ENCODE peak calls at places on chromosome 19, in seven cellular contexts. S, H, V, P, B, K and A are unnamed samples. For H3K4me1, the result is how much of the 10 kb centered on the place peaks cover.

GRCh38 chr19:13842294-13843103 is 34.4 kb upstream of the NANOS3 start:
- DNase-seq in S (peak), H (no peak), V (peak), P (peak), B (peak), K (no peak), A (no peak)

GRCh38 chr19:23817519-23817918 is 58.8 kb upstream of the ZNF681 start:
- DNase-seq in S (peak), H (peak), V (no peak), P (no peak), B (peak), K (no peak), A (peak)

GRCh38 chr19:29724102-29724641 is 9.1 kb upstream of the C19orf12 start:
- DNase-seq in S (no peak), H (no peak), V (no peak), P (no peak), B (no peak), K (no peak), A (no peak)

GRCh38 chr19:31235806-31236205 is 113.4 kb downstream of the TSHZ3 start:
- DNase-seq in S (no peak), H (no peak), V (no peak), P (no peak), B (no peak), K (no peak), A (no peak)

GRCh38 chr19:58037927-58038687 is 4.3 kb downstream of the ZSCAN1 start:
- DNase-seq in S (no peak), H (no peak), V (no peak), P (no peak), B (peak), K (no peak), A (no peak)

GRCh38 chr19:51338563-51339312 is 3.2 kb downstream of the VSIG10L start:
- DNase-seq in S (peak), H (peak), V (peak), P (peak), B (peak), K (no peak), A (peak)

GRCh38 chr19:29855087-29855486 is 43.3 kb downstream of the CCNE1 start:
- DNase-seq in S (no peak), H (no peak), V (no peak), P (peak), B (no peak), K (no peak), A (no peak)

GRCh38 chr19:44776402-44777096 is 1.1 kb upstream of the CBLC start:
- DNase-seq in S (no peak), H (peak), V (no peak), P (no peak), B (no peak), K (no peak), A (peak)

GRCh38 chr19:38032151-38032550 is 125.1 kb downstream of the SIPA1L3 start:
- DNase-seq in S (no peak), H (no peak), V (no peak), P (no peak), B (no peak), K (no peak), A (no peak)

GRCh38 chr19:1856345-1856697 is 7.1 kb downstream of the KLF16 start:
- DNase-seq in S (no peak), H (no peak), V (peak), P (no peak), B (no peak), K (no peak), A (no peak)

GRCh38 chr19:1855040-1855827 is 7.0 kb upstream of the REXO1 start:
- DNase-seq in S (peak), H (peak), V (peak), P (peak), B (peak), K (no peak), A (peak)

GRCh38 chr19:1856698-1857603 is 6.4 kb downstream of the KLF16 start:
- DNase-seq in S (peak), H (no peak), V (peak), P (peak), B (peak), K (no peak), A (peak)

GRCh38 chr19:1854542-1855039 is 6.3 kb upstream of the REXO1 start:
- DNase-seq in S (no peak), H (no peak), V (peak), P (no peak), B (no peak), K (no peak), A (no peak)

DNA sequence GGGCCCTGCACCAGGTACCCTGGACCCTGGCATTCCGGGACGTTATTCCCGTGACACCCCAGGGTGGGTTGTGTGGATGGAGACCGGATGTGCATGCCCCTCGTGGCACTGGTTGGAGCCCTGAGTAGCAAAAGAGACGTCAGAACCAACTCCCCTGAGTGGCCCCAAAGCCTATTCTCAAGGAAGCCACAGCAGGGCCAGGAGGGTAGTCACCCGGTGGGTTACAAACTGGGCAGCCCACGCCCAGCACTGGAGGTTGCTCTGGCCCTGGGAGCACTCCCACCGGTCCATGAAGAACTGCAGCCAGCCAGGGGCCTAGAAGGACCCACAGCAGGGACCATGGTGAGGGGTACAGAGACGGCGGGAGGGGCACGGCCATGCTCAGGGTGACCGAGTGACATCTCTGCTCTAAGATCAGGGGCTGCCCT is 7.5 kb downstream of the KLF16 start:
- DNase-seq in S (no peak), H (no peak), V (no peak), P (no peak), B (no peak), K (no peak), A (no peak)
- H3K4me1 ChIP-seq in S (under half), H (half or more), V (under half), P (under half), B (half or more), K (under half), A (under half)

GRCh38 chr19:55145241-55145640 is 3.8 kb downstream of the TNNT1 start:
- DNase-seq in S (no peak), H (no peak), V (no peak), P (no peak), B (no peak), K (no peak), A (no peak)

GRCh38 chr19:55149078-55150003 is at the start of gene TNNT1:
- DNase-seq in S (no peak), H (no peak), V (no peak), P (peak), B (no peak), K (no peak), A (no peak)

GRCh38 chr19:55147408-55148251 is 1.4 kb downstream of the TNNT1 start:
- DNase-seq in S (no peak), H (no peak), V (no peak), P (peak), B (no peak), K (no peak), A (no peak)

GRCh38 chr19:55146078-55146647 is 2.8 kb downstream of the TNNT1 start:
- DNase-seq in S (no peak), H (peak), V (no peak), P (no peak), B (no peak), K (no peak), A (peak)

DNA sequence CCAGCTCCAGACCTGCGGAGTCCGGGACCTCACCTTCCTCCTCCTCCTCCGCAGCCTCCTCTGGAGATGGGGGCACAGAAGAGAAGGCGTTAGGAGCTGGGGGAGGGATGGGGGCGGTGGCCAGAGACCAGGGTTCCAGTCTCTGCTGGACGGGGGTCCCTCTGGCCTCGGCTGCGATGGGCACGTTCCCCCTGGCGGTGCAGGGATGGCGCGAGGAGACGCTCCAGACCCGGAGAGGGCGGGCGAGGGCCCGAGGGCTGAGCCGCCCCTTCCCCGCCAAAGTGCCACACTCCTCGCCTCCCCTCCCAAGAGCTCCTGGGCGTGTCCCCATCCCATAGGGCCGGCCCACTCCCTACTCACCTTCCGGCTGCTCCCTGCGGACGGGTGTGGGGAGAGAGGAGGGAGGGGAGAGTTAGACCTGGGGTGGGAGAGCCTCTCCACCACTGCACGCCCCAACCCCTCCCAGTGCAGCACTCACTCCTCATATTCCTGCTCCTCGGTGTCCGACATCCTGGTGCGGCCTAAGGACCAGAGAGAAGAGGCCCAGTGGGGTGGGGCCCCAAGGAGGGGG is 2.3 kb downstream of the TNNT1 start:
- DNase-seq in S (no peak), H (peak), V (no peak), P (peak), B (no peak), K (no peak), A (peak)
- H3K4me1 ChIP-seq in S (under half), H (under half), V (under half), P (under half), B (under half), K (under half), A (under half)

DNA sequence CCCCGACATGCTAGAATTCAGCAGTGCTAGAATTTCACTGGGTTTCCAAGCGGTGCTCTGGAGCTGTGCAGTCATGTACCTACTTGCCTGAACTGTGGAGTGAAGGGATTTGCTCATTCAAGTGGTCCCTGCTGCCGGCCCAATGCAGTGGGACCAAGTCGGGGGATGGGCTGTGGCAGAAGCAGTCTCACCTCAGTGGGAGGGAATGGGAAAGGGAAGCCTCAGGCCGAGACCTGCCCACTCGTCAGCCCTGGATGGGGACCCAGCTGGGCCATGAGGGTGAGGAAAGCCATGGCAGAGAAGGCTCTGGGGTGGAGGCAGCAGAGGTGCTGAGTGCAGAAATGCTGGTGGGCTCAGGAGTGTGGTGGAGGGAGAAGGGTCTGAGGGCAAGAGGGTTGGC is 14.9 kb downstream of the KLHL26 start:
- DNase-seq in S (no peak), H (no peak), V (no peak), P (no peak), B (no peak), K (no peak), A (no peak)
- H3K4me1 ChIP-seq in S (under half), H (under half), V (under half), P (under half), B (under half), K (under half), A (under half)

DNA sequence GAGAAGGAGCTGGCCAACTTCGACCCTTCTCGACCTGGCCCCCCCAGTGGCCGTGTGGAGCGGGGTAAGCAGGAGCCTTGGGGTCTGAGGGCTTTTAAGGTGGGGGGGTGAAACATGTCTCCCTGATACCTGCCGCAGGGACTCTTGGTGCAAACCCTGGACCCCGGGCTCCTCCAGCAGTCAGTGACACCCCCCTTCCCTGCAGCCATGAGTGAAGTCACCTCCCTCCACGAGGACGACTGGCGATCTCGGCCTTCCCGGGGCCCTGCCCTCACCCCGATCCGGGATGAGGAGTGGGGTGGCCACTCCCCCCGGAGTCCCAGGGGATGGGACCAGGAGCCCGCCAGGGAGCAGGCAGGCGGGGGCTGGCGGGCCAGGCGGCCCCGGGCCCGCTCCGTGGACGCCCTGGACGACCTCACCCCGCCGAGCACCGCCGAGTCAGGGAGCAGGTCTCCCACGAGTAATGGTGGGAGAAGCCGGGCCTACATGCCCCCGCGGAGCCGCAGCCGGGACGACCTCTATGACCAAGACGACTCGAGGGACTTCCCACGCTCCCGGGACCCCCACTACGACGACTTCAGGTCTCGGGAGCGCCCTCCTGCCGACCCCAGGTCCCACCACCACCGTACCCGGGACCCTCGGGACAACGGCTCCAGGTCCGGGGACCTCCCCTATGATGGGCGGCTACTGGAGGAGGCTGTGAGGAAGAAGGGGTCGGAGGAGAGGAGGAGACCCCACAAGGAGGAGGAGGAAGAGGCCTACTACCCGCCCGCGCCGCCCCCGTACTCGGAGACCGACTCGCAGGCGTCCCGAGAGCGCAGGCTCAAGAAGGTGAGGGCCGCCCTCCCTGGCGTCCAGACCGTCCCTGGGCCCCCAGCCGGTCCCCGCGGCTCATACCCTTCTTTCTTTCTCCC is 1.6 kb upstream of the USF2 start:
- DNase-seq in S (peak), H (no peak), V (peak), P (peak), B (peak), K (no peak), A (no peak)
- H3K4me1 ChIP-seq in S (under half), H (under half), V (under half), P (under half), B (under half), K (under half), A (under half)

GRCh38 chr19:15418588-15419412 is at the start of gene AKAP8L:
- DNase-seq in S (peak), H (peak), V (peak), P (peak), B (peak), K (peak), A (peak)
- H3K4me1 ChIP-seq in S (under half), H (under half), V (under half), P (half or more), B (half or more), K (under half), A (under half)

GRCh38 chr19:5618591-5618990 is 4.0 kb downstream of the SAFB2 start:
- DNase-seq in S (no peak), H (no peak), V (no peak), P (no peak), B (no peak), K (no peak), A (no peak)
- H3K4me1 ChIP-seq in S (under half), H (under half), V (under half), P (under half), B (under half), K (under half), A (under half)

GRCh38 chr19:2774953-2775555 is 8.0 kb downstream of the SGTA start:
- DNase-seq in S (no peak), H (no peak), V (no peak), P (no peak), B (no peak), K (no peak), A (no peak)

GRCh38 chr19:2779121-2779740 is 3.8 kb downstream of the SGTA start:
- DNase-seq in S (no peak), H (no peak), V (no peak), P (no peak), B (no peak), K (no peak), A (no peak)

GRCh38 chr19:2777952-2778683 is 5.0 kb downstream of the SGTA start:
- DNase-seq in S (no peak), H (no peak), V (no peak), P (no peak), B (no peak), K (no peak), A (no peak)

GRCh38 chr19:2774083-2774679 is 8.9 kb downstream of the SGTA start:
- DNase-seq in S (no peak), H (no peak), V (no peak), P (peak), B (no peak), K (no peak), A (no peak)

DNA sequence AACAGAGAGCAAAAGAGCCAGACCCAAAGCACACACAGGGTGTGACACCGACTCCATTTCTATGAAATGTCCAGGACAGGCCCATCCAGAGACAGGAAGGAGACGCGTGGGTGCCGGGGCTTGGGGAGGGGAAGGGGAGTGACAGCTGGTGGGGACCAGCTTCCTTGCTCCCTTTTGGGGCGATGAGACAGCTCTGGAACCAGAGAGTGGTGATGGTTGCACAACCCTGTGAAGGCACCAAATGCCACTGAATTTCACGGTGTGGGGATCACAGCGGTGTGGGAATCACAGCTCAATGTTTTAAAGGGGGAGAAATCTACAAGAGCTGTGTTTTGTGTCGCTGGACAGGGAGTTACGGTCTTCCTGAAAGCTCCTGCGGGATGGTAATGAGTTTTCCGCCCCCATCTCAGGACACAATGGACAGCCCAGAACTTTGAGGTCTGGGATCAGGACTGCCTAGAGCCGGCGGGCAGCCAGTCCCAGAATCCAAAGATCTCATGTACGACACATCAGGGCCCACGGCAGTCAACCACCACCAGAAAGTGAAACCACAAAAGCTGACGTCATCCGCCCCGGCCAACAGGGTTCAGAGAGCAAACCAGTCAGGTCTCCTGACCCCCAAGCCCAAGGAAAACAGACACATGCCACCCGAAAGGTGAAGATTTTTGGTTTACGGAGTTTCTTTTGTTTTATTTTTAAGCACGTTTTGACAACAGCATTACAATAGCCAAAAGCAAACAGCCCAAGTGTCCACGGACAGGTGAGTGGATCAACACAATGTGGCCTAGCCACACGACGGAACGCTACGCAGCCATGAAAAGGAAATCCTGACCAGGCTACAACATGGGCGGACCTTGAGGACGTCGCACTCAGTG is 7.3 kb downstream of the SGTA start:
- DNase-seq in S (peak), H (no peak), V (no peak), P (peak), B (peak), K (no peak), A (no peak)
- H3K4me1 ChIP-seq in S (under half), H (under half), V (under half), P (half or more), B (under half), K (under half), A (under half)

DNA sequence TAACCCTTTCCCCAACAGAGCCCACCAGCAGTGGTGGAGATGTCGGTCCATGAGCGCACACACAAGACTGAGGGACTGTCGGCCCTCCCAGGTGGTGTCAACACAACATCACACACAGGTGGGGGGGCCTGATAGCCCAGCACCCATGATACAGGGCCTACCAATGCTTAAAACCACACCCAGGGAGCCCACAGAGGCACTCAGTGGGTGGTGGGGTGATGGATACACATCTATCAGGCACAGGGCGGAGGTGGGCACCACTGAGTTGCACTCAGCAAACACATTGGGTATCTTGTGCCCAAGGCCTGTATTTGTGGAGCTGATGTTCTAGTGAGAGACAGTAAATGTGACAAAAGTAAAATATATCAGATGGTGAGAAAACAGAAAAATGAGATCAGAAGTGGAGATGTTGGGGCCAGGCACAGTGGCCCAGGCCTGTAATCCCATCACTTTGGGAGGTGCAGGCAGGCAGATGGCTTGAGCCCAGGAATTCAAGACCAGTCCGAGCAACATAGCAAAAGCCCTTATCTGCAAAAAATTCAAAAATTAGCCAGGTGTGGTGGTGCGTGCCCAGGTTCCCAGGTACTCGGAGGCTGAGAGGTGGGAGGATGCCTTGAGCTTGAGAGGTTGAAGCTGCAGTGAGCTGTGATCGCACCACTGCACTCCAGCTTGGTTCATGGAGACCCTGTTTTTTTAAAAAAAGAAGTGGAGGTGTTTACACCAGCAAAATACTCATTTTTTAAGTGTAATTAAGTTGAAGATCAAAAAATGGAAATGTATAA is 6.8 kb upstream of the ZFP36 start:
- DNase-seq in S (no peak), H (no peak), V (no peak), P (no peak), B (no peak), K (no peak), A (no peak)
- H3K4me1 ChIP-seq in S (under half), H (under half), V (under half), P (under half), B (under half), K (half or more), A (under half)

GRCh38 chr19:46413262-46414031 is at the start of gene CCDC8:
- DNase-seq in S (peak), H (no peak), V (peak), P (peak), B (peak), K (no peak), A (peak)
- H3K4me1 ChIP-seq in S (under half), H (under half), V (under half), P (under half), B (half or more), K (under half), A (under half)